ENCODE peak calls at places on chromosomes 2 and 18, in four cellular contexts. Y is IMR-90, N is substantia nigra, C is G401. V is an unnamed sample.
A peak's percentile ranks its signal among the peaks of the same experiment; 100 is the strongest.

GRCh38 chr18:69596345-69596744 is 195.7 kb downstream of the DOK6 start:
- DNase-seq in C (no peak), Y (no peak), N (no peak), V (no peak)

GRCh38 chr2:19690429-19690828 is 211.4 kb downstream of the TTC32 start:
- DNase-seq in N (no peak), Y (no peak), C (no peak), V (no peak)

GRCh38 chr2:3656762-3657691 is 973 bp upstream of the ALLC start:
- DNase-seq in N (peak; percentile 62), C (no peak), Y (peak; percentile 7), V (no peak)

GRCh38 chr2:112626604-112627059 is 19.1 kb upstream of the SLC20A1 start:
- DNase-seq in C (peak; percentile 86), Y (peak; percentile 68), N (peak; percentile 82), V (peak; percentile 88)

GRCh38 chr18:47754311-47755101 is 176.0 kb downstream of the SMAD2 start:
- DNase-seq in Y (no peak), C (no peak), N (peak; percentile 6), V (no peak)

GRCh38 chr18:421236-422155 is 79.0 kb downstream of the COLEC12 start:
- DNase-seq in N (no peak), Y (peak; percentile 64), C (no peak), V (no peak)

GRCh38 chr2:101307950-101308431 is 510 bp downstream of the RNF149 start:
- DNase-seq in Y (no peak), N (no peak), C (no peak), V (peak; percentile 67)

GRCh38 chr2:58899692-58900091 is 658.6 kb upstream of the FANCL start:
- DNase-seq in C (no peak), Y (peak; percentile 52), N (no peak), V (no peak)

GRCh38 chr2:76667764-76668163 is 854.4 kb downstream of the LRRTM4 start:
- DNase-seq in Y (no peak), N (no peak), C (peak; percentile 67), V (no peak)

GRCh38 chr2:63261222-63261621 is 210.6 kb downstream of the OTX1 start:
- DNase-seq in C (no peak), Y (no peak), N (no peak), V (no peak)

GRCh38 chr2:75241696-75242095 is 42.4 kb upstream of the TACR1 start:
- DNase-seq in C (no peak), Y (peak; percentile 43), N (no peak), V (no peak)

GRCh38 chr2:12389354-12390045 is 327.2 kb upstream of the TRIB2 start:
- DNase-seq in N (no peak), Y (peak; percentile 23), C (no peak), V (no peak)

GRCh38 chr18:48826806-48827205 is 124.0 kb downstream of the SMAD7 start:
- DNase-seq in N (no peak), C (no peak), Y (no peak), V (peak; percentile 67)

GRCh38 chr2:15636972-15637785 is 45.5 kb downstream of the DDX1 start:
- DNase-seq in C (peak; percentile 82), N (peak; percentile 76), Y (peak; percentile 68), V (peak; percentile 66)

GRCh38 chr2:8525582-8526402 is 156.1 kb upstream of the ID2 start:
- DNase-seq in C (peak; percentile 21), N (peak; percentile 67), Y (peak; percentile 12), V (peak; percentile 86)

GRCh38 chr18:35836932-35837331 is 135.5 kb upstream of the RMP24 start:
- DNase-seq in Y (no peak), N (no peak), C (no peak), V (no peak)

GRCh38 chr18:70578480-70578879 is 289.6 kb downstream of the SOCS6 start:
- DNase-seq in N (no peak), Y (no peak), C (no peak), V (no peak)

GRCh38 chr2:227816507-227817274 is 3.0 kb downstream of the CCL20 start:
- DNase-seq in N (no peak), Y (peak; percentile 27), C (no peak), V (no peak)

GRCh38 chr2:72146357-72147302 is 1.0 kb downstream of the CYP26B1 start:
- DNase-seq in N (no peak), Y (no peak), C (peak; percentile 62), V (peak; percentile 40)

GRCh38 chr18:35635171-35635570 is 53.6 kb downstream of the GALNT1 start:
- DNase-seq in C (no peak), N (no peak), Y (peak; percentile 86), V (no peak)

GRCh38 chr2:147657086-147658000 is 187.5 kb upstream of the ACVR2A start:
- DNase-seq in C (no peak), N (no peak), Y (no peak), V (no peak)

GRCh38 chr2:240648155-240648649 is 22.9 kb downstream of the GPR35 start:
- DNase-seq in Y (no peak), C (no peak), N (no peak), V (no peak)

GRCh38 chr2:215850380-215850779 is 163.0 kb downstream of the MREG start:
- DNase-seq in C (no peak), N (no peak), Y (peak; percentile 26), V (no peak)

GRCh38 chr18:45322343-45322742 is 292.9 kb upstream of the SLC14A2 start:
- DNase-seq in Y (no peak), N (no peak), C (no peak), V (no peak)

GRCh38 chr2:238936162-238937052 is 88.5 kb downstream of the TWIST2 start:
- DNase-seq in N (no peak), C (no peak), Y (no peak), V (peak; percentile 28)

GRCh38 chr2:28809927-28810326 is 707 bp upstream of the SPDYA start:
- DNase-seq in C (no peak), Y (no peak), N (no peak), V (no peak)

GRCh38 chr2:98561902-98562695 is 46.2 kb downstream of the COA5 start:
- DNase-seq in N (no peak), C (no peak), Y (no peak), V (no peak)

GRCh38 chr2:222861411-222862067 is 703 bp downstream of the ACSL3 start:
- DNase-seq in N (peak; percentile 39), C (peak; percentile 39), Y (no peak), V (peak; percentile 85)

GRCh38 chr2:163606878-163607277 is 128.9 kb downstream of the FIGN start:
- DNase-seq in C (no peak), Y (no peak), N (no peak), V (no peak)

GRCh38 chr18:50444539-50444938 is 69.7 kb downstream of the SKA1 start:
- DNase-seq in N (no peak), C (no peak), Y (no peak), V (no peak)

GRCh38 chr2:237270556-237270955 is 143.4 kb downstream of the COL6A3 start:
- DNase-seq in Y (peak; percentile 28), C (no peak), N (no peak), V (no peak)

GRCh38 chr18:61322265-61322873 is 10.9 kb upstream of the CDH20 start:
- DNase-seq in N (peak; percentile 85), Y (peak; percentile 33), C (peak; percentile 35), V (peak; percentile 73)

GRCh38 chr2:16900405-16901025 is 234.9 kb upstream of the CYRIA start:
- DNase-seq in C (peak; percentile 14), Y (no peak), N (no peak), V (no peak)

GRCh38 chr18:23259701-23260661 is 124.7 kb downstream of the CABLES1 start:
- DNase-seq in N (peak; percentile 18), C (peak; percentile 82), Y (peak; percentile 82), V (peak; percentile 93)

GRCh38 chr2:28395334-28396061 is 2.8 kb downstream of the FOSL2 start:
- DNase-seq in C (peak; percentile 59), N (no peak), Y (peak; percentile 56), V (peak; percentile 77)

GRCh38 chr2:69646714-69647113 is 3.2 kb upstream of the AAK1 start:
- DNase-seq in C (no peak), N (no peak), Y (no peak), V (no peak)

V was measured in aorta.